ENCODE peak calls at places on chromosomes 13 and 19, in four cellular contexts. K is Peyer's patch, W is tibial nerve, Q is H1. E is an unnamed sample. For H3K36me3, the result is how much of the 10 kb centered on the place peaks cover.

GRCh38 chr13:83508905-83509304 is 373.4 kb downstream of the SLITRK1 start:
- DNase-seq in K (no peak), Q (no peak), W (no peak), E (no peak)

GRCh38 chr19:18340990-18341868 is 831 bp downstream of the PGPEP1 start:
- DNase-seq in K (peak), W (peak), Q (peak), E (peak)

GRCh38 chr13:103349664-103350063 is 283.4 kb upstream of the SLC10A2 start:
- DNase-seq in Q (no peak), W (no peak), K (no peak), E (no peak)

GRCh38 chr19:10220695-10221094 is 10.4 kb downstream of the S1PR2 start:
- DNase-seq in K (no peak), Q (no peak), W (no peak), E (no peak)

GRCh38 chr19:41225238-41226052 is 6.4 kb downstream of the AXL start:
- DNase-seq in K (peak), Q (no peak), W (peak), E (no peak)

GRCh38 chr13:49367640-49368431 is 76.0 kb downstream of the CAB39L start:
- DNase-seq in K (no peak), W (no peak), Q (no peak), E (no peak)

GRCh38 chr19:23800868-23801267 is 42.2 kb upstream of the ZNF681 start:
- DNase-seq in W (no peak), K (no peak), Q (no peak), E (no peak)

GRCh38 chr13:101529419-101529818 is 76.9 kb downstream of the ITGBL1 start:
- DNase-seq in K (no peak), Q (no peak), W (peak), E (no peak)

GRCh38 chr13:50292082-50292481 is 276.8 kb downstream of the KCNRG start:
- DNase-seq in Q (no peak), W (no peak), K (no peak), E (no peak)

GRCh38 chr13:45595968-45596367 is 19.6 kb downstream of the ERICH6B start:
- DNase-seq in W (no peak), Q (no peak), K (no peak), E (no peak)

GRCh38 chr13:50230365-50230978 is 215.2 kb downstream of the KCNRG start:
- DNase-seq in W (no peak), K (no peak), Q (no peak), E (no peak)

GRCh38 chr19:29487432-29487831 is 38.4 kb upstream of the VSTM2B start:
- DNase-seq in W (no peak), K (no peak), Q (peak), E (no peak)

GRCh38 chr13:32175307-32175706 is 139.9 kb downstream of the ZAR1L start:
- DNase-seq in K (no peak), W (no peak), Q (no peak), E (no peak)

GRCh38 chr13:114310961-114311360 is 3.3 kb upstream of the CHAMP1 start:
- DNase-seq in K (no peak), W (no peak), Q (no peak), E (no peak)

GRCh38 chr13:114313061-114313860 is 1.0 kb upstream of the CHAMP1 start:
- DNase-seq in W (no peak), Q (no peak), K (no peak), E (peak)

GRCh38 chr13:114311387-114311786 is 2.9 kb upstream of the CHAMP1 start:
- DNase-seq in K (no peak), Q (no peak), W (no peak), E (no peak)

GRCh38 chr13:114309806-114310410 is 4.4 kb upstream of the CHAMP1 start:
- DNase-seq in W (no peak), Q (peak), K (no peak), E (no peak)

GRCh38 chr13:114311908-114312307 is 2.4 kb upstream of the CHAMP1 start:
- DNase-seq in W (no peak), Q (no peak), K (no peak), E (no peak)
- H3K4me3 ChIP-seq in W (no peak), Q (no peak), K (no peak), E (no peak)

GRCh38 chr19:7928741-7929701 is 3.1 kb upstream of the CTXN1 start:
- DNase-seq in K (peak), Q (peak), W (peak), E (peak)
- TF ChIP-seq CTCF in K (peak), Q (peak), W (no peak), E (peak)

DNA sequence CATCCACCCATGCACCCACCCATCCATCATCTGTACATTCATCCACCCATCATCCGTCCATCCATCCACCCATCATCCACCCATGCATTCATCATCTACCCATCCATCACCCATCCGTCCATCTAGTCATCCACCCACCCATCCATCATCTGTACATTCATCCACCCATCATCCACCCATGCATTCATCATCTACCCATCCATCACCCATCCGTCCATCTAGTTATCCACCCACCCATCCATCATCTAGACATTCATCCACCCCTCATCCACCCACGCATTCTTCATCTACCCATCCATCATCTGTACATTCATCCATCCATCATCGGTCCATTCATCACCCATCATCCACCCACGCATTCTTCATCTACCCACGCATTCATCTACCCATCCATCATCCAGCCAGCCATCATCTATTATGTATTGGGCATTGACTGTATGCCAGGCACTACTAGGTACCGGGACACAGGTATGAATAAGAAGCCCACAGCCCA is 16.8 kb upstream of the GALP start:
- DNase-seq in W (no peak), Q (no peak), K (no peak), E (no peak)
- H3K36me3 ChIP-seq in W (under half), Q (under half), K (under half), E (under half)

GRCh38 chr13:76884167-76884566 is 2.0 kb downstream of the KCTD12 start:
- DNase-seq in W (no peak), Q (no peak), K (no peak), E (peak)
- H3K4me3 ChIP-seq in W (peak), Q (no peak), K (peak), E (peak)

DNA sequence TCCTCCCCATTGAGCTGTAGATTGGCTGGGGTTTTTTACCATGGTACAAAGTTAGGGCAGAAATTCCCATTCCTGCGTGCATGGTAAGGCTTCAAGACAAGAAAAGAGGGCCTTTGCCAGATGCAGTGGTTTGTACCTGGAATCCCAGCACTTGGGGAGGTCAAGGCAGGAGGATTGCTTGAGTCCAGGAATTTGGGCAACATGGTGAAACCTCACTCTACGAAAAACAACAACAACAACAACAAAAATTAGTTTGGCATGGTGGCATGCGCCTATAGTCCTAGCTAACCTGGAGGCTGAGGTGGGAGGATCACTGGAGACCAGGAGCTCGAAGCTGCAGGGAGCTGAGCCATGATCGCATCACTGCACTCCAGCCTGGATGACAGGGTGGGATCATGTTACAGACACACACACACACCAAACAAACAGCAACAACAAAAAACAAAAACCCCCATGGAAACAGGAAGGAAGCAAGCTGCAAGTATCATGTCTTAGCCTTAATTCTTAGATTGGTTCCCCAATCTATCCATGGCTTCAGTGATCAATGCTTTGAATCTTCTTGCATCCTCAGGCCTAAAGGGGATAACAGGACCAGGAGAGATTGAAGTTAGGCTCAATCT is 5.5 kb upstream of the WTIP start:
- DNase-seq in K (no peak), Q (no peak), W (no peak), E (no peak)
- TF ChIP-seq CTCF in K (no peak), Q (no peak), W (no peak), E (no peak)

GRCh38 chr19:38206006-38206745 is 17.8 kb downstream of the DPF1 start:
- DNase-seq in W (no peak), K (no peak), Q (no peak), E (no peak)
- H3K36me3 ChIP-seq in W (under half), K (half or more), Q (under half), E (under half)

DNA sequence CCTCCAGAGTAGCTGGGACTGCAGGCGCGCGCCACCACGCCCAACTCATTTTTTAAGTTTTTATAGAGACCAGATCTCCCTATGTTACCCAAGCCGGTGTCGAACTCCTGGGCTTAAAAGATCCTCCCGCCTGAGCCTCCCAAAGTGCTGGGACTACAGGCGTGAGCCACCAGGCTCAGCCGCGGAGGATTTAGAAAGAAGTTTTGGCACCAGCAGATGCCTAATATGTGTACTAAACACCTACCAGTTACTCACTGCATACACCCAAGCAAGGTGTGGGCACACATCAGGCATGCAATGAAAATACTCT is 464 bp upstream of the ZFP14 start:
- DNase-seq in W (no peak), Q (no peak), K (no peak), E (no peak)
- H3K4me3 ChIP-seq in W (peak), Q (peak), K (peak), E (peak)

DNA sequence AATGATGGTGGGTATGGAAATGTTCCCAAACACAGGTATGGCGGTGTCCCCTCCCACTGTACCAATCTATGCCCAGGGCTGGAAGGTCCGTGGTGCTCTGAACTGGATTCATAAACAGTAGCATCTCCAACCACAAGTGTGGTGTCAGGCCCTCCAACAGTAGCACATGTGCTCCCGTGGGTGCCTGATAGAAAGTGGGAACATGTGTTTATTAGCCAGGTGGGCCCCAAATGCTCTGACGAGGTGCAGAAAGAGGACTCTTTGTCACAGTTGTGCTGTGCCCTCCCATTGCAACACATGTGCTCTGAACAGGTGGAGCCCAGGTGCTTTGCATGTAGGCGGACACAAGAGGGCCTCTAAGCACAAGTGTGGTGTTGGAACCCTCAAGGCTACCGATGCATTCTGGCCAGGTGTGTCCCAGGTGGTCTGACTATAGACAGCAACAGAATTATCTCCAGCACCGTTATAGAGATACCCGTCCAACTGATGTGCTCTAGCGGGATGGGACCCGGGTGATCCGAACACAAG is 75.4 kb upstream of the ZNF30 start:
- DNase-seq in K (no peak), W (no peak), Q (no peak), E (no peak)
- TF ChIP-seq CTCF in K (no peak), W (no peak), Q (peak), E (no peak)

GRCh38 chr19:34222386-34222785 is 32.0 kb upstream of the GARRE1 start:
- DNase-seq in W (no peak), K (no peak), Q (no peak), E (no peak)
- H3K36me3 ChIP-seq in W (under half), K (half or more), Q (under half), E (under half)

E was measured in GM06990.